ENCODE peak calls at places on chromosomes 1 and 21, in nine cellular contexts. One of them, this sample, is unnamed.

GRCh38 chr1:65065535-65066378 is 82.2 kb upstream of the AK4 start:
- DNase-seq in HuH-7: peak
- DNase-seq in hepatic stellate cell: peak
- DNase-seq in stimulated activated CD8-positive, alpha-beta memory T cell treated with anti-CD3 and anti-CD28 coated beads, Interleukin-7, amount 100 ng/mL, for 1 hour: no peak
- DNase-seq in non-pigmented ciliary epithelial cell: no peak
- DNase-seq in GM12891: no peak
- DNase-seq in immature natural killer cell: peak
- DNase-seq in Caco-2: no peak
- DNase-seq in stimulated activated effector memory CD8-positive, alpha-beta T cell treated with anti-CD3 and anti-CD28 coated beads, Interleukin-12 subunit alpha, Interleukin-12 subunit beta, amount 100 ng/mL, for 72 hours: no peak
- DNase-seq in this sample: no peak

GRCh38 chr1:100287162-100287561 is 21.1 kb downstream of the RTCA start:
- DNase-seq in HuH-7: no peak
- DNase-seq in hepatic stellate cell: no peak
- DNase-seq in stimulated activated CD8-positive, alpha-beta memory T cell treated with anti-CD3 and anti-CD28 coated beads, Interleukin-7, amount 100 ng/mL, for 1 hour: no peak
- DNase-seq in non-pigmented ciliary epithelial cell: no peak
- DNase-seq in GM12891: no peak
- DNase-seq in immature natural killer cell: no peak
- DNase-seq in Caco-2: no peak
- DNase-seq in stimulated activated effector memory CD8-positive, alpha-beta T cell treated with anti-CD3 and anti-CD28 coated beads, Interleukin-12 subunit alpha, Interleukin-12 subunit beta, amount 100 ng/mL, for 72 hours: no peak
- DNase-seq in this sample: no peak

GRCh38 chr1:64539808-64540207 is 69.9 kb downstream of the CACHD1 start:
- DNase-seq in HuH-7: no peak
- DNase-seq in hepatic stellate cell: no peak
- DNase-seq in stimulated activated CD8-positive, alpha-beta memory T cell treated with anti-CD3 and anti-CD28 coated beads, Interleukin-7, amount 100 ng/mL, for 1 hour: no peak
- DNase-seq in non-pigmented ciliary epithelial cell: no peak
- DNase-seq in GM12891: no peak
- DNase-seq in immature natural killer cell: no peak
- DNase-seq in Caco-2: no peak
- DNase-seq in stimulated activated effector memory CD8-positive, alpha-beta T cell treated with anti-CD3 and anti-CD28 coated beads, Interleukin-12 subunit alpha, Interleukin-12 subunit beta, amount 100 ng/mL, for 72 hours: no peak
- DNase-seq in this sample: peak

GRCh38 chr1:163528710-163529348 is 207.1 kb downstream of the NUF2 start:
- DNase-seq in HuH-7: no peak
- DNase-seq in hepatic stellate cell: no peak
- DNase-seq in stimulated activated CD8-positive, alpha-beta memory T cell treated with anti-CD3 and anti-CD28 coated beads, Interleukin-7, amount 100 ng/mL, for 1 hour: no peak
- DNase-seq in non-pigmented ciliary epithelial cell: no peak
- DNase-seq in GM12891: no peak
- DNase-seq in immature natural killer cell: no peak
- DNase-seq in Caco-2: no peak
- DNase-seq in stimulated activated effector memory CD8-positive, alpha-beta T cell treated with anti-CD3 and anti-CD28 coated beads, Interleukin-12 subunit alpha, Interleukin-12 subunit beta, amount 100 ng/mL, for 72 hours: no peak
- DNase-seq in this sample: no peak

GRCh38 chr1:12173631-12174121 is 6.9 kb downstream of the TNFRSF1B start:
- DNase-seq in HuH-7: no peak
- DNase-seq in hepatic stellate cell: no peak
- DNase-seq in stimulated activated CD8-positive, alpha-beta memory T cell treated with anti-CD3 and anti-CD28 coated beads, Interleukin-7, amount 100 ng/mL, for 1 hour: peak
- DNase-seq in non-pigmented ciliary epithelial cell: no peak
- DNase-seq in GM12891: no peak
- DNase-seq in immature natural killer cell: peak
- DNase-seq in Caco-2: no peak
- DNase-seq in stimulated activated effector memory CD8-positive, alpha-beta T cell treated with anti-CD3 and anti-CD28 coated beads, Interleukin-12 subunit alpha, Interleukin-12 subunit beta, amount 100 ng/mL, for 72 hours: peak
- DNase-seq in this sample: no peak

GRCh38 chr21:44916965-44917364 is 3.7 kb downstream of the ITGB2 start:
- DNase-seq in HuH-7: no peak
- DNase-seq in hepatic stellate cell: no peak
- DNase-seq in stimulated activated CD8-positive, alpha-beta memory T cell treated with anti-CD3 and anti-CD28 coated beads, Interleukin-7, amount 100 ng/mL, for 1 hour: no peak
- DNase-seq in non-pigmented ciliary epithelial cell: no peak
- DNase-seq in GM12891: no peak
- DNase-seq in immature natural killer cell: no peak
- DNase-seq in Caco-2: no peak
- DNase-seq in stimulated activated effector memory CD8-positive, alpha-beta T cell treated with anti-CD3 and anti-CD28 coated beads, Interleukin-12 subunit alpha, Interleukin-12 subunit beta, amount 100 ng/mL, for 72 hours: no peak
- DNase-seq in this sample: no peak

GRCh38 chr1:224433671-224434446 is 738 bp downstream of the WDR26 start:
- DNase-seq in HuH-7: peak
- DNase-seq in hepatic stellate cell: peak
- DNase-seq in stimulated activated CD8-positive, alpha-beta memory T cell treated with anti-CD3 and anti-CD28 coated beads, Interleukin-7, amount 100 ng/mL, for 1 hour: peak
- DNase-seq in non-pigmented ciliary epithelial cell: no peak
- DNase-seq in GM12891: no peak
- DNase-seq in immature natural killer cell: peak
- DNase-seq in Caco-2: no peak
- DNase-seq in stimulated activated effector memory CD8-positive, alpha-beta T cell treated with anti-CD3 and anti-CD28 coated beads, Interleukin-12 subunit alpha, Interleukin-12 subunit beta, amount 100 ng/mL, for 72 hours: peak
- DNase-seq in this sample: no peak

GRCh38 chr1:153520818-153521476 is 14.8 kb downstream of the S100A6 start:
- DNase-seq in HuH-7: no peak
- DNase-seq in hepatic stellate cell: no peak
- DNase-seq in stimulated activated CD8-positive, alpha-beta memory T cell treated with anti-CD3 and anti-CD28 coated beads, Interleukin-7, amount 100 ng/mL, for 1 hour: no peak
- DNase-seq in non-pigmented ciliary epithelial cell: no peak
- DNase-seq in GM12891: no peak
- DNase-seq in immature natural killer cell: no peak
- DNase-seq in Caco-2: no peak
- DNase-seq in stimulated activated effector memory CD8-positive, alpha-beta T cell treated with anti-CD3 and anti-CD28 coated beads, Interleukin-12 subunit alpha, Interleukin-12 subunit beta, amount 100 ng/mL, for 72 hours: no peak
- DNase-seq in this sample: no peak

GRCh38 chr1:167629681-167630567 is at the start of gene RCSD1:
- DNase-seq in HuH-7: no peak
- DNase-seq in hepatic stellate cell: peak
- DNase-seq in stimulated activated CD8-positive, alpha-beta memory T cell treated with anti-CD3 and anti-CD28 coated beads, Interleukin-7, amount 100 ng/mL, for 1 hour: no peak
- DNase-seq in non-pigmented ciliary epithelial cell: no peak
- DNase-seq in GM12891: peak
- DNase-seq in immature natural killer cell: peak
- DNase-seq in Caco-2: no peak
- DNase-seq in stimulated activated effector memory CD8-positive, alpha-beta T cell treated with anti-CD3 and anti-CD28 coated beads, Interleukin-12 subunit alpha, Interleukin-12 subunit beta, amount 100 ng/mL, for 72 hours: peak
- DNase-seq in this sample: no peak

GRCh38 chr1:100731309-100731708 is 11.8 kb downstream of the VCAM1 start:
- DNase-seq in HuH-7: peak
- DNase-seq in hepatic stellate cell: no peak
- DNase-seq in stimulated activated CD8-positive, alpha-beta memory T cell treated with anti-CD3 and anti-CD28 coated beads, Interleukin-7, amount 100 ng/mL, for 1 hour: no peak
- DNase-seq in non-pigmented ciliary epithelial cell: no peak
- DNase-seq in GM12891: no peak
- DNase-seq in immature natural killer cell: no peak
- DNase-seq in Caco-2: no peak
- DNase-seq in stimulated activated effector memory CD8-positive, alpha-beta T cell treated with anti-CD3 and anti-CD28 coated beads, Interleukin-12 subunit alpha, Interleukin-12 subunit beta, amount 100 ng/mL, for 72 hours: no peak
- DNase-seq in this sample: no peak

GRCh38 chr21:33587792-33588484 is 546 bp downstream of the DONSON start:
- DNase-seq in HuH-7: peak
- DNase-seq in hepatic stellate cell: peak
- DNase-seq in stimulated activated CD8-positive, alpha-beta memory T cell treated with anti-CD3 and anti-CD28 coated beads, Interleukin-7, amount 100 ng/mL, for 1 hour: no peak
- DNase-seq in non-pigmented ciliary epithelial cell: no peak
- DNase-seq in GM12891: peak
- DNase-seq in immature natural killer cell: no peak
- DNase-seq in Caco-2: peak
- DNase-seq in stimulated activated effector memory CD8-positive, alpha-beta T cell treated with anti-CD3 and anti-CD28 coated beads, Interleukin-12 subunit alpha, Interleukin-12 subunit beta, amount 100 ng/mL, for 72 hours: no peak
- DNase-seq in this sample: no peak

GRCh38 chr1:59947047-59947938 is 20.7 kb upstream of the CYP2J2 start:
- DNase-seq in HuH-7: peak
- DNase-seq in hepatic stellate cell: peak
- DNase-seq in stimulated activated CD8-positive, alpha-beta memory T cell treated with anti-CD3 and anti-CD28 coated beads, Interleukin-7, amount 100 ng/mL, for 1 hour: peak
- DNase-seq in non-pigmented ciliary epithelial cell: no peak
- DNase-seq in GM12891: peak
- DNase-seq in immature natural killer cell: no peak
- DNase-seq in Caco-2: no peak
- DNase-seq in stimulated activated effector memory CD8-positive, alpha-beta T cell treated with anti-CD3 and anti-CD28 coated beads, Interleukin-12 subunit alpha, Interleukin-12 subunit beta, amount 100 ng/mL, for 72 hours: peak
- DNase-seq in this sample: peak

GRCh38 chr1:241639653-241640148 is 468 bp downstream of the CHML start:
- DNase-seq in HuH-7: peak
- DNase-seq in hepatic stellate cell: peak
- DNase-seq in stimulated activated CD8-positive, alpha-beta memory T cell treated with anti-CD3 and anti-CD28 coated beads, Interleukin-7, amount 100 ng/mL, for 1 hour: peak
- DNase-seq in non-pigmented ciliary epithelial cell: no peak
- DNase-seq in GM12891: peak
- DNase-seq in immature natural killer cell: no peak
- DNase-seq in Caco-2: peak
- DNase-seq in stimulated activated effector memory CD8-positive, alpha-beta T cell treated with anti-CD3 and anti-CD28 coated beads, Interleukin-12 subunit alpha, Interleukin-12 subunit beta, amount 100 ng/mL, for 72 hours: peak
- DNase-seq in this sample: no peak

GRCh38 chr1:156961709-156962108 is 41.3 kb downstream of the LRRC71 start:
- DNase-seq in HuH-7: no peak
- DNase-seq in hepatic stellate cell: no peak
- DNase-seq in stimulated activated CD8-positive, alpha-beta memory T cell treated with anti-CD3 and anti-CD28 coated beads, Interleukin-7, amount 100 ng/mL, for 1 hour: no peak
- DNase-seq in non-pigmented ciliary epithelial cell: no peak
- DNase-seq in GM12891: no peak
- DNase-seq in immature natural killer cell: no peak
- DNase-seq in Caco-2: no peak
- DNase-seq in stimulated activated effector memory CD8-positive, alpha-beta T cell treated with anti-CD3 and anti-CD28 coated beads, Interleukin-12 subunit alpha, Interleukin-12 subunit beta, amount 100 ng/mL, for 72 hours: no peak
- DNase-seq in this sample: no peak

GRCh38 chr1:19815801-19816736 is 986 bp upstream of the RNF186 start:
- DNase-seq in HuH-7: peak
- DNase-seq in hepatic stellate cell: no peak
- DNase-seq in stimulated activated CD8-positive, alpha-beta memory T cell treated with anti-CD3 and anti-CD28 coated beads, Interleukin-7, amount 100 ng/mL, for 1 hour: no peak
- DNase-seq in non-pigmented ciliary epithelial cell: no peak
- DNase-seq in GM12891: no peak
- DNase-seq in immature natural killer cell: no peak
- DNase-seq in Caco-2: no peak
- DNase-seq in stimulated activated effector memory CD8-positive, alpha-beta T cell treated with anti-CD3 and anti-CD28 coated beads, Interleukin-12 subunit alpha, Interleukin-12 subunit beta, amount 100 ng/mL, for 72 hours: no peak
- DNase-seq in this sample: no peak

GRCh38 chr1:6208723-6209660 is 3.1 kb downstream of the RNF207 start:
- DNase-seq in HuH-7: no peak
- DNase-seq in hepatic stellate cell: peak
- DNase-seq in stimulated activated CD8-positive, alpha-beta memory T cell treated with anti-CD3 and anti-CD28 coated beads, Interleukin-7, amount 100 ng/mL, for 1 hour: no peak
- DNase-seq in non-pigmented ciliary epithelial cell: no peak
- DNase-seq in GM12891: peak
- DNase-seq in immature natural killer cell: peak
- DNase-seq in Caco-2: no peak
- DNase-seq in stimulated activated effector memory CD8-positive, alpha-beta T cell treated with anti-CD3 and anti-CD28 coated beads, Interleukin-12 subunit alpha, Interleukin-12 subunit beta, amount 100 ng/mL, for 72 hours: no peak
- DNase-seq in this sample: no peak

GRCh38 chr1:56469640-56470371 is 109.6 kb downstream of the PLPP3 start:
- DNase-seq in HuH-7: no peak
- DNase-seq in hepatic stellate cell: peak
- DNase-seq in stimulated activated CD8-positive, alpha-beta memory T cell treated with anti-CD3 and anti-CD28 coated beads, Interleukin-7, amount 100 ng/mL, for 1 hour: no peak
- DNase-seq in non-pigmented ciliary epithelial cell: no peak
- DNase-seq in GM12891: no peak
- DNase-seq in immature natural killer cell: no peak
- DNase-seq in Caco-2: no peak
- DNase-seq in stimulated activated effector memory CD8-positive, alpha-beta T cell treated with anti-CD3 and anti-CD28 coated beads, Interleukin-12 subunit alpha, Interleukin-12 subunit beta, amount 100 ng/mL, for 72 hours: no peak
- DNase-seq in this sample: no peak